ENCODE peak calls at places on chromosome 22, in seven cellular contexts. K is activated CD8-positive, alpha-beta T cell treated with anti-CD3 and anti-CD28 coated beads for 36 hours; O is progenitor cell of endocrine pancreas; C is right lobe of liver; G is choroid plexus epithelial cell; W is fibroblast of pulmonary artery; R is GM12864. E is an unnamed sample.

GRCh38 chr22:38286915-38287669 is 14.3 kb upstream of the TMEM184B start:
- DNase-seq in C (no peak), W (no peak), K (no peak), G (no peak), R (no peak), O (no peak), E (no peak)

GRCh38 chr22:18905540-18906409 is at the start of gene DGCR6:
- DNase-seq in C (no peak), K (no peak), R (no peak), W (no peak), O (no peak), G (no peak), E (no peak)

GRCh38 chr22:48223488-48224190 is 1461.2 kb downstream of the TBC1D22A start:
- DNase-seq in W (no peak), K (no peak), C (no peak), O (no peak), R (no peak), G (no peak), E (no peak)

GRCh38 chr22:20940178-20940790 is 23.1 kb downstream of the CRKL start:
- DNase-seq in K (no peak), W (no peak), O (no peak), R (no peak), G (no peak), C (no peak), E (no peak)

GRCh38 chr22:40928657-40929056 is 22.5 kb upstream of the RBX1 start:
- DNase-seq in O (no peak), C (no peak), K (no peak), W (peak; percentile 43), G (no peak), R (no peak), E (no peak)

GRCh38 chr22:49164773-49165320 is 662.8 kb downstream of the BRD1 start:
- DNase-seq in G (no peak), W (no peak), O (no peak), C (peak; percentile 39), K (no peak), R (no peak), E (no peak)

GRCh38 chr22:36470162-36470993 is 11.1 kb downstream of the TXN2 start:
- DNase-seq in O (peak; percentile 69), K (peak; percentile 86), G (peak; percentile 95), R (no peak), W (peak; percentile 91), C (peak; percentile 83), E (peak; percentile 88)

GRCh38 chr22:19090183-19090582 is 32.0 kb downstream of the DGCR2 start:
- DNase-seq in G (no peak), K (no peak), W (no peak), R (no peak), O (no peak), C (no peak), E (no peak)

GRCh38 chr22:32590556-32590955 is 115.9 kb downstream of the FBXO7 start:
- DNase-seq in O (no peak), G (peak; percentile 58), W (peak; percentile 36), K (no peak), R (no peak), C (no peak), E (no peak)

GRCh38 chr22:24414523-24414922 is 12.9 kb upstream of the ADORA2A start:
- DNase-seq in C (no peak), R (no peak), K (no peak), W (no peak), G (no peak), O (no peak), E (no peak)

GRCh38 chr22:17742528-17742902 is 31.8 kb downstream of the BID start:
- DNase-seq in R (peak; percentile 64), O (peak; percentile 79), W (peak; percentile 74), K (peak; percentile 80), C (peak; percentile 84), G (peak; percentile 76), E (peak; percentile 93)

GRCh38 chr22:45211435-45211834 is 29.3 kb downstream of the KIAA0930 start:
- DNase-seq in R (no peak), G (no peak), K (no peak), C (peak; percentile 4), O (no peak), W (no peak), E (no peak)

GRCh38 chr22:49161002-49161850 is 666.4 kb downstream of the BRD1 start:
- DNase-seq in W (no peak), R (no peak), C (no peak), K (no peak), G (no peak), O (no peak), E (no peak)

GRCh38 chr22:27253108-27253507 is 548.4 kb downstream of the MN1 start:
- DNase-seq in O (no peak), R (no peak), G (no peak), K (no peak), C (no peak), W (no peak), E (no peak)

GRCh38 chr22:33957086-33957485 is 36.8 kb upstream of the LARGE1 start:
- DNase-seq in C (no peak), R (no peak), O (no peak), K (no peak), W (no peak), G (no peak), E (no peak)

GRCh38 chr22:42792909-42793847 is 63.9 kb downstream of the ARFGAP3 start:
- DNase-seq in G (no peak), C (peak; percentile 86), R (no peak), K (no peak), O (no peak), W (no peak), E (no peak)

GRCh38 chr22:42794551-42795510 is 62.2 kb downstream of the ARFGAP3 start:
- DNase-seq in R (no peak), O (no peak), C (no peak), G (peak; percentile 19), W (no peak), K (no peak), E (no peak)

GRCh38 chr22:42792453-42792908 is 64.6 kb downstream of the ARFGAP3 start:
- DNase-seq in C (no peak), W (no peak), G (no peak), O (no peak), K (no peak), R (no peak), E (no peak)

GRCh38 chr22:42793848-42794405 is 63.1 kb downstream of the ARFGAP3 start:
- DNase-seq in K (no peak), W (no peak), R (no peak), O (no peak), G (no peak), C (no peak), E (no peak)

DNA sequence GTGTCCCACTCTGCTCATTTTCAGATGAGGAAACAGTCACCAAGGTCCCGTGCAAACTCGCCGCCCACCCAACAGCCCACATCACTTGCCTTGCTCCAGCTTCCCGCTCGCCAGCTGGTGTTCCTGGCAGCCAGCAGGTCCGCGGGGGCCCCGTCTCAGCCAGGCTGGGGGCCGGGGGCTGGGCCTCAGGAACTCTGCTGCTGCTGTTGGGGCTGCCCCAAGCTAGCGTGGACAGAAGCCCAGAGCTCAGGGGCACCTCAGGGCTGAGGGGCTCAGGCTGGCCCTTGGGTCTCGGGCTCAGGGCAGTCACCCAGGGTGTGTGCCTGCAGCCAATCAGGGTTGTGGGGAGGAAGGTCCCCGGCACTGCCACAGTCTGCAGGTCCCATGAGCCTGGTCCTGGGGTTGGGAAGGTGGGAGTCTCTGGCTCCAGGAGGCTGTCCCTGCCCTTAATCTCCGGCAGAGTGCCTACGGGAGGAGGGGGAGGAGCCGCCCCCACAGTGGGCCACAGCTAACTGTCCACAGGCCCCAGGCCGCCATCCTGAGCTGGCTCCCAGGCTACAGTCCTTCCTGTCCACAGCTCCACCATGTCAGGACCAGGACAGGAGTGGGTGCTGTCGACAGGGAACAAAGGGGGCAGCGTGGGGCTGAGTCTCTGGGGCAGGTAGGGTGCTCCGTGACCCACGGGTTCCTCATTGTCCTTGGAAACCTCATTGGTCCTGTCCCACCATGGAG is 65.2 kb downstream of the ARFGAP3 start:
- DNase-seq in K (no peak), W (no peak), C (no peak), O (no peak), R (no peak), G (no peak), E (no peak)
- TF ChIP-seq CTCF in K (no peak), W (no peak), C (no peak), O (no peak), R (no peak), G (no peak), E (no peak)

GRCh38 chr22:43829448-43829821 is 17.3 kb upstream of the EFCAB6 start:
- DNase-seq in O (no peak), W (no peak), G (no peak), C (no peak), R (no peak), K (no peak), E (no peak)

GRCh38 chr22:43828711-43829447 is 16.8 kb upstream of the EFCAB6 start:
- DNase-seq in R (no peak), W (peak; percentile 49), G (peak; percentile 71), O (no peak), C (no peak), K (no peak), E (no peak)

GRCh38 chr22:43826142-43827093 is 14.3 kb upstream of the EFCAB6 start:
- DNase-seq in R (no peak), G (peak; percentile 67), K (no peak), W (peak; percentile 65), O (no peak), C (peak; percentile 61), E (no peak)

GRCh38 chr22:43827336-43827735 is 15.2 kb upstream of the EFCAB6 start:
- DNase-seq in O (no peak), G (no peak), C (no peak), W (no peak), R (no peak), K (no peak), E (no peak)

GRCh38 chr22:43827926-43828710 is 16.0 kb upstream of the EFCAB6 start:
- DNase-seq in G (no peak), C (no peak), O (no peak), K (no peak), W (no peak), R (no peak), E (no peak)
- TF ChIP-seq CTCF in G (peak; percentile 19), C (no peak), O (no peak), K (no peak), W (no peak), R (no peak), E (no peak)

GRCh38 chr22:28773461-28773867 is 969 bp downstream of the CCDC117 start:
- DNase-seq in W (peak; percentile 16), R (peak; percentile 61), G (peak; percentile 45), C (no peak), K (no peak), O (no peak), E (peak; percentile 69)

GRCh38 chr22:28769394-28770085 is 3.0 kb upstream of the CCDC117 start:
- DNase-seq in G (no peak), R (no peak), O (no peak), C (no peak), K (no peak), W (no peak), E (no peak)

GRCh38 chr22:28774378-28774777 is 1.9 kb downstream of the CCDC117 start:
- DNase-seq in R (no peak), C (no peak), G (no peak), W (no peak), O (no peak), K (no peak), E (no peak)

GRCh38 chr22:28771195-28771791 is 1.2 kb upstream of the CCDC117 start:
- DNase-seq in W (no peak), R (no peak), K (no peak), C (peak; percentile 76), O (no peak), G (no peak), E (no peak)

GRCh38 chr22:28772633-28773460 is at the start of gene CCDC117:
- DNase-seq in W (peak; percentile 97), G (peak; percentile 97), O (peak; percentile 82), R (peak; percentile 95), K (peak; percentile 97), C (peak; percentile 98), E (peak; percentile 95)
- TF ChIP-seq CTCF in W (no peak), G (no peak), O (peak; percentile 49), R (peak; percentile 35), K (peak; percentile 44), C (peak; percentile 54), E (peak; percentile 17)

GRCh38 chr22:31241936-31242335 is 29.8 kb downstream of the LIMK2 start:
- DNase-seq in W (peak; percentile 62), K (no peak), C (no peak), R (no peak), G (peak; percentile 47), O (no peak), E (no peak)
- TF ChIP-seq CTCF in W (peak; percentile 47), K (no peak), C (no peak), R (no peak), G (peak; percentile 44), O (no peak), E (no peak)

E was measured in GM13977.